ENCODE peak calls at places on chromosomes 2 and 18, in seven cellular contexts. One of them, this sample, is unnamed.

GRCh38 chr18:59996370-59996966 is 96.7 kb downstream of the PMAIP1 start:
- DNase-seq in ovary: no peak
- DNase-seq in IMR-90: peak; percentile 57
- DNase-seq in hepatocyte: peak; percentile 75
- DNase-seq in fibroblast of lung: peak; percentile 46
- DNase-seq in keratinocyte: peak; percentile 19
- DNase-seq in cardiac muscle cell: peak; percentile 57
- DNase-seq in this sample: no peak

GRCh38 chr2:62217980-62218379 is 22.1 kb downstream of the B3GNT2 start:
- DNase-seq in hepatocyte: no peak
- DNase-seq in cardiac muscle cell: peak; percentile 80
- DNase-seq in keratinocyte: no peak
- DNase-seq in IMR-90: peak; percentile 76
- DNase-seq in fibroblast of lung: peak; percentile 71
- DNase-seq in ovary: no peak
- DNase-seq in this sample: no peak

GRCh38 chr2:83874066-83874465 is 585.0 kb downstream of the SUCLG1 start:
- DNase-seq in cardiac muscle cell: no peak
- DNase-seq in ovary: no peak
- DNase-seq in fibroblast of lung: no peak
- DNase-seq in hepatocyte: no peak
- DNase-seq in keratinocyte: no peak
- DNase-seq in IMR-90: no peak
- DNase-seq in this sample: no peak

GRCh38 chr2:16349811-16350210 is 315.8 kb downstream of the CYRIA start:
- DNase-seq in ovary: no peak
- DNase-seq in cardiac muscle cell: no peak
- DNase-seq in fibroblast of lung: no peak
- DNase-seq in IMR-90: no peak
- DNase-seq in keratinocyte: no peak
- DNase-seq in hepatocyte: no peak
- DNase-seq in this sample: no peak

GRCh38 chr2:25543939-25544338 is 129.4 kb downstream of the DTNB start:
- DNase-seq in hepatocyte: no peak
- DNase-seq in IMR-90: no peak
- DNase-seq in cardiac muscle cell: no peak
- DNase-seq in keratinocyte: no peak
- DNase-seq in fibroblast of lung: no peak
- DNase-seq in ovary: no peak
- DNase-seq in this sample: no peak

GRCh38 chr2:10097352-10098148 is 17.3 kb upstream of the CYS1 start:
- DNase-seq in IMR-90: peak; percentile 43
- DNase-seq in ovary: peak; percentile 44
- DNase-seq in cardiac muscle cell: peak; percentile 67
- DNase-seq in keratinocyte: no peak
- DNase-seq in fibroblast of lung: peak; percentile 51
- DNase-seq in hepatocyte: peak; percentile 86
- DNase-seq in this sample: peak; percentile 68

GRCh38 chr2:134679740-134680139 is 39.1 kb downstream of the TMEM163 start:
- DNase-seq in fibroblast of lung: no peak
- DNase-seq in cardiac muscle cell: no peak
- DNase-seq in IMR-90: no peak
- DNase-seq in keratinocyte: no peak
- DNase-seq in ovary: no peak
- DNase-seq in hepatocyte: no peak
- DNase-seq in this sample: no peak

GRCh38 chr2:200765139-200765951 is 46.4 kb upstream of the BZW1 start:
- DNase-seq in ovary: peak; percentile 31
- DNase-seq in fibroblast of lung: peak; percentile 96
- DNase-seq in cardiac muscle cell: peak; percentile 88
- DNase-seq in keratinocyte: peak; percentile 73
- DNase-seq in IMR-90: peak; percentile 98
- DNase-seq in hepatocyte: no peak
- DNase-seq in this sample: no peak

GRCh38 chr2:146734791-146735190 is 1110.0 kb upstream of the ACVR2A start:
- DNase-seq in IMR-90: no peak
- DNase-seq in ovary: no peak
- DNase-seq in keratinocyte: no peak
- DNase-seq in hepatocyte: no peak
- DNase-seq in fibroblast of lung: no peak
- DNase-seq in cardiac muscle cell: no peak
- DNase-seq in this sample: no peak

GRCh38 chr2:20646446-20646845 is 4.5 kb downstream of the HS1BP3 start:
- DNase-seq in keratinocyte: no peak
- DNase-seq in ovary: no peak
- DNase-seq in hepatocyte: no peak
- DNase-seq in cardiac muscle cell: no peak
- DNase-seq in IMR-90: no peak
- DNase-seq in fibroblast of lung: no peak
- DNase-seq in this sample: peak; percentile 7

GRCh38 chr2:191910518-191910917 is 63.6 kb upstream of the CAVIN2 start:
- DNase-seq in IMR-90: peak; percentile 92
- DNase-seq in keratinocyte: no peak
- DNase-seq in ovary: no peak
- DNase-seq in fibroblast of lung: peak; percentile 91
- DNase-seq in hepatocyte: no peak
- DNase-seq in cardiac muscle cell: peak; percentile 37
- DNase-seq in this sample: no peak

GRCh38 chr18:26386421-26386820 is 160.2 kb downstream of the TAF4B start:
- DNase-seq in cardiac muscle cell: peak; percentile 60
- DNase-seq in fibroblast of lung: peak; percentile 35
- DNase-seq in hepatocyte: no peak
- DNase-seq in ovary: no peak
- DNase-seq in keratinocyte: no peak
- DNase-seq in IMR-90: no peak
- DNase-seq in this sample: no peak

GRCh38 chr18:9712606-9713005 is 4.5 kb downstream of the RAB31 start:
- DNase-seq in ovary: no peak
- DNase-seq in hepatocyte: no peak
- DNase-seq in cardiac muscle cell: peak; percentile 57
- DNase-seq in IMR-90: no peak
- DNase-seq in fibroblast of lung: no peak
- DNase-seq in keratinocyte: no peak
- DNase-seq in this sample: no peak

GRCh38 chr2:138205281-138205680 is 241.0 kb downstream of the HNMT start:
- DNase-seq in cardiac muscle cell: no peak
- DNase-seq in IMR-90: no peak
- DNase-seq in ovary: no peak
- DNase-seq in hepatocyte: no peak
- DNase-seq in fibroblast of lung: no peak
- DNase-seq in keratinocyte: no peak
- DNase-seq in this sample: no peak

GRCh38 chr18:48300463-48300961 is 108.7 kb downstream of the ZBTB7C start:
- DNase-seq in IMR-90: no peak
- DNase-seq in cardiac muscle cell: no peak
- DNase-seq in ovary: no peak
- DNase-seq in keratinocyte: no peak
- DNase-seq in fibroblast of lung: no peak
- DNase-seq in hepatocyte: peak; percentile 54
- DNase-seq in this sample: peak; percentile 42

GRCh38 chr18:32048507-32049091 is 30.0 kb downstream of the RNF125 start:
- DNase-seq in ovary: peak; percentile 13
- DNase-seq in fibroblast of lung: no peak
- DNase-seq in keratinocyte: no peak
- DNase-seq in IMR-90: peak; percentile 3
- DNase-seq in cardiac muscle cell: peak; percentile 89
- DNase-seq in hepatocyte: peak; percentile 25
- DNase-seq in this sample: peak; percentile 27

GRCh38 chr2:36539631-36540030 is 58.3 kb downstream of the FEZ2 start:
- DNase-seq in cardiac muscle cell: no peak
- DNase-seq in hepatocyte: no peak
- DNase-seq in ovary: no peak
- DNase-seq in keratinocyte: no peak
- DNase-seq in IMR-90: peak; percentile 78
- DNase-seq in fibroblast of lung: peak; percentile 48
- DNase-seq in this sample: no peak

GRCh38 chr2:12828932-12829331 is 112.2 kb downstream of the TRIB2 start:
- DNase-seq in ovary: no peak
- DNase-seq in keratinocyte: no peak
- DNase-seq in hepatocyte: no peak
- DNase-seq in fibroblast of lung: no peak
- DNase-seq in cardiac muscle cell: no peak
- DNase-seq in IMR-90: no peak
- DNase-seq in this sample: no peak

GRCh38 chr18:9787126-9787525 is 79.0 kb downstream of the RAB31 start:
- DNase-seq in keratinocyte: no peak
- DNase-seq in hepatocyte: no peak
- DNase-seq in cardiac muscle cell: no peak
- DNase-seq in IMR-90: peak; percentile 20
- DNase-seq in ovary: no peak
- DNase-seq in fibroblast of lung: no peak
- DNase-seq in this sample: no peak

GRCh38 chr18:11154369-11154982 is 5.1 kb upstream of the PIEZO2 start:
- DNase-seq in IMR-90: peak; percentile 76
- DNase-seq in fibroblast of lung: peak; percentile 51
- DNase-seq in cardiac muscle cell: peak; percentile 80
- DNase-seq in keratinocyte: no peak
- DNase-seq in hepatocyte: peak; percentile 62
- DNase-seq in ovary: no peak
- DNase-seq in this sample: no peak

GRCh38 chr2:50952596-50952995 is 79.3 kb downstream of the NRXN1 start:
- DNase-seq in fibroblast of lung: peak; percentile 89
- DNase-seq in IMR-90: peak; percentile 67
- DNase-seq in ovary: no peak
- DNase-seq in cardiac muscle cell: peak; percentile 70
- DNase-seq in hepatocyte: no peak
- DNase-seq in keratinocyte: peak; percentile 50
- DNase-seq in this sample: no peak

GRCh38 chr2:137924019-137924418 is 40.3 kb upstream of the HNMT start:
- DNase-seq in cardiac muscle cell: peak; percentile 14
- DNase-seq in fibroblast of lung: no peak
- DNase-seq in ovary: no peak
- DNase-seq in IMR-90: no peak
- DNase-seq in hepatocyte: no peak
- DNase-seq in keratinocyte: no peak
- DNase-seq in this sample: no peak

GRCh38 chr18:12904012-12904516 is 20.0 kb upstream of the PTPN2 start:
- DNase-seq in keratinocyte: no peak
- DNase-seq in IMR-90: no peak
- DNase-seq in fibroblast of lung: peak; percentile 20
- DNase-seq in hepatocyte: no peak
- DNase-seq in cardiac muscle cell: peak; percentile 54
- DNase-seq in ovary: peak; percentile 36
- DNase-seq in this sample: peak; percentile 35

GRCh38 chr2:192307530-192307929 is 112.8 kb upstream of the TMEFF2 start:
- DNase-seq in IMR-90: peak; percentile 17
- DNase-seq in ovary: no peak
- DNase-seq in keratinocyte: no peak
- DNase-seq in fibroblast of lung: peak; percentile 36
- DNase-seq in cardiac muscle cell: no peak
- DNase-seq in hepatocyte: no peak
- DNase-seq in this sample: no peak

GRCh38 chr2:203155406-203155805 is 83.4 kb upstream of the CYP20A1 start:
- DNase-seq in cardiac muscle cell: no peak
- DNase-seq in hepatocyte: no peak
- DNase-seq in ovary: no peak
- DNase-seq in keratinocyte: no peak
- DNase-seq in IMR-90: no peak
- DNase-seq in fibroblast of lung: no peak
- DNase-seq in this sample: no peak

GRCh38 chr18:38076346-38077053 is 510.9 kb upstream of the CELF4 start:
- DNase-seq in cardiac muscle cell: no peak
- DNase-seq in IMR-90: no peak
- DNase-seq in fibroblast of lung: no peak
- DNase-seq in ovary: no peak
- DNase-seq in keratinocyte: no peak
- DNase-seq in hepatocyte: no peak
- DNase-seq in this sample: no peak

GRCh38 chr18:38081516-38081915 is 515.9 kb upstream of the CELF4 start:
- DNase-seq in hepatocyte: no peak
- DNase-seq in ovary: no peak
- DNase-seq in cardiac muscle cell: no peak
- DNase-seq in keratinocyte: no peak
- DNase-seq in fibroblast of lung: no peak
- DNase-seq in IMR-90: no peak
- DNase-seq in this sample: no peak

DNA sequence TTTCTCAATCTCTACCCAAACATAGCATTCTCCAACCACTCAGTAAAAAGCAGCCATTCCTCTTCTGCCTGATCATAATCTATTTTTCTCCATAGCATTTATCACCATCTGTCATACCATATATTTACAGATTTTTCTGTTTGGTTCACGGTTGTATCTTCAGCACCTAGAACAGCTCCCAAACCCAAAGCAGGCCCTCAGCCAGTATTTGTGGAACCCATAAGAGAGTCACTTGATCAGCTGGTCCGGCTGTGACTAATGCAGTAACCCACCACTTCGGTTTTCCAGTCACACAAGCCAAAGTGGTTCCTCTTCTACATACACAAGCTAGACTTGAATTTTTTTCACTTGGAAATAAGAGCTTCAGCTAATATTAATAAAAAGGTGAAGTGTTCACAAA is 511.6 kb upstream of the CELF4 start:
- DNase-seq in cardiac muscle cell: no peak
- DNase-seq in ovary: no peak
- DNase-seq in hepatocyte: peak; percentile 33
- DNase-seq in fibroblast of lung: no peak
- DNase-seq in keratinocyte: no peak
- DNase-seq in IMR-90: no peak
- DNase-seq in this sample: no peak
- H3K27ac ChIP-seq in cardiac muscle cell: no peak overlapping the region
- H3K27ac ChIP-seq in ovary: no peak overlapping the region
- H3K27ac ChIP-seq in hepatocyte: no peak overlapping the region
- H3K27ac ChIP-seq in fibroblast of lung: no peak overlapping the region
- H3K27ac ChIP-seq in keratinocyte: no peak overlapping the region
- H3K27ac ChIP-seq in IMR-90: no peak overlapping the region
- H3K27ac ChIP-seq in this sample: no peak overlapping the region

GRCh38 chr2:72924353-72925240 is 7.3 kb downstream of the EMX1 start:
- DNase-seq in hepatocyte: no peak
- DNase-seq in IMR-90: no peak
- DNase-seq in keratinocyte: no peak
- DNase-seq in fibroblast of lung: no peak
- DNase-seq in ovary: no peak
- DNase-seq in cardiac muscle cell: no peak
- DNase-seq in this sample: no peak
- H3K27me3 ChIP-seq in hepatocyte: peaks cover 100% of the 10 kb centered on the region
- H3K27me3 ChIP-seq in IMR-90: peaks cover 98% of the 10 kb centered on the region
- H3K27me3 ChIP-seq in keratinocyte: peaks cover 100% of the 10 kb centered on the region
- H3K27me3 ChIP-seq in fibroblast of lung: peaks cover 94% of the 10 kb centered on the region
- H3K27me3 ChIP-seq in ovary: no peaks in the 10 kb centered on the region
- H3K27me3 ChIP-seq in cardiac muscle cell: peaks cover 100% of the 10 kb centered on the region
- H3K27me3 ChIP-seq in this sample: peaks cover 100% of the 10 kb centered on the region

GRCh38 chr2:54614815-54615214 is 108.6 kb upstream of the EML6 start:
- DNase-seq in ovary: no peak
- DNase-seq in hepatocyte: no peak
- DNase-seq in fibroblast of lung: no peak
- DNase-seq in IMR-90: no peak
- DNase-seq in cardiac muscle cell: no peak
- DNase-seq in keratinocyte: no peak
- DNase-seq in this sample: no peak
- H3K36me3 ChIP-seq in ovary: no peaks in the 10 kb centered on the region
- H3K36me3 ChIP-seq in hepatocyte: peaks cover 7% of the 10 kb centered on the region
- H3K36me3 ChIP-seq in fibroblast of lung: peaks cover 20% of the 10 kb centered on the region
- H3K36me3 ChIP-seq in IMR-90: peaks cover 28% of the 10 kb centered on the region
- H3K36me3 ChIP-seq in cardiac muscle cell: peaks cover 22% of the 10 kb centered on the region
- H3K36me3 ChIP-seq in keratinocyte: peaks cover 23% of the 10 kb centered on the region
- H3K36me3 ChIP-seq in this sample: peaks cover 48% of the 10 kb centered on the region

DNA sequence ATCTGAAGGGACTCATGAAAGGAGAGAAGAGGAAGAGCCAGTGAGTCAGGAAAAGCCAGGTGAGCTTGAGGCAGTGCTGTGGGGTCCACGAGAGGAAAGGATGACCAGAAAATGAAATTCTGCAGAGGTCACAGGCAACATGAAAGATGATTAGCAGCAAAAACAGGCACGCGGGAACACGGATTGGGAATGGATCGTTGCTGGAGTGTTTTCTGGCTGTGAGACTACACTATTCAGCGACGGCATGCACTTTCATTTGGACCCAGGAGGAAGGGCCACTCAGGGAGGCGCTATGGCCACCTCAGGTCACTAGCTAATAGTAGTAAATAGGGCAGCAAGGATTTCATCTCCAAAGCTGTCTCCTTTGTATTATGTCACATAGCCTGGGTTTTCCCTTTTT is 44.8 kb downstream of the ZNF532 start:
- DNase-seq in IMR-90: no peak
- DNase-seq in hepatocyte: no peak
- DNase-seq in ovary: no peak
- DNase-seq in fibroblast of lung: no peak
- DNase-seq in cardiac muscle cell: no peak
- DNase-seq in keratinocyte: no peak
- DNase-seq in this sample: no peak
- H3K27ac ChIP-seq in IMR-90: no peak overlapping the region
- H3K27ac ChIP-seq in hepatocyte: no peak overlapping the region
- H3K27ac ChIP-seq in ovary: no peak overlapping the region
- H3K27ac ChIP-seq in fibroblast of lung: no peak overlapping the region
- H3K27ac ChIP-seq in cardiac muscle cell: peak overlapping the region; percentile 26
- H3K27ac ChIP-seq in keratinocyte: no peak overlapping the region
- H3K27ac ChIP-seq in this sample: peak overlapping the region; percentile 84